ENCODE peak calls at places on chromosomes 11 and 22, in ten cellular contexts. W, B, E, R, X, N, K, S, Z and V are unnamed samples.

GRCh38 chr22:46596032-46596441 is 24.1 kb upstream of the GRAMD4 start:
- DNase-seq in W (peak; percentile 84), B (peak; percentile 89), E (no peak), R (no peak), X (no peak), N (peak; percentile 80), K (peak; percentile 40), S (peak; percentile 74), Z (no peak), V (peak; percentile 67)

GRCh38 chr11:128283445-128283844 is 303.9 kb downstream of the ETS1 start:
- DNase-seq in W (no peak), B (no peak), E (no peak), R (no peak), X (no peak), N (no peak), K (peak; percentile 28), S (no peak), Z (no peak), V (no peak)

GRCh38 chr11:65918211-65919150 is at the start of gene C11orf68:
- DNase-seq in W (no peak), B (no peak), E (peak; percentile 57), R (no peak), X (no peak), N (no peak), K (no peak), S (no peak), Z (no peak), V (no peak)

GRCh38 chr11:126821832-126822231 is 178.7 kb downstream of the KIRREL3 start:
- DNase-seq in W (no peak), B (no peak), E (no peak), R (no peak), X (no peak), N (no peak), K (no peak), S (no peak), Z (no peak), V (no peak)

GRCh38 chr11:57459112-57460016 is 964 bp upstream of the RTN4RL2 start:
- DNase-seq in W (no peak), B (no peak), E (no peak), R (no peak), X (no peak), N (peak; percentile 86), K (no peak), S (no peak), Z (no peak), V (no peak)

GRCh38 chr11:45212566-45213315 is 66.3 kb downstream of the PRDM11 start:
- DNase-seq in W (no peak), B (no peak), E (no peak), R (peak; percentile 25), X (no peak), N (no peak), K (no peak), S (no peak), Z (no peak), V (no peak)

GRCh38 chr11:101618691-101619090 is 34.9 kb upstream of the TRPC6 start:
- DNase-seq in W (no peak), B (no peak), E (peak; percentile 98), R (no peak), X (no peak), N (no peak), K (peak; percentile 70), S (no peak), Z (no peak), V (no peak)

GRCh38 chr11:88406871-88407270 is 69.3 kb upstream of the CTSC start:
- DNase-seq in W (no peak), B (no peak), E (no peak), R (no peak), X (no peak), N (no peak), K (no peak), S (no peak), Z (no peak), V (no peak)

GRCh38 chr22:30266445-30267381 is at the start of gene OSM:
- DNase-seq in W (peak; percentile 57), B (peak; percentile 85), E (no peak), R (no peak), X (no peak), N (peak; percentile 97), K (no peak), S (peak; percentile 73), Z (no peak), V (peak; percentile 66)

GRCh38 chr11:104772806-104773241 is 125.4 kb downstream of the CASP12 start:
- DNase-seq in W (no peak), B (no peak), E (peak; percentile 90), R (no peak), X (no peak), N (no peak), K (peak; percentile 95), S (no peak), Z (no peak), V (no peak)

GRCh38 chr11:128036556-128037093 is 550.7 kb downstream of the ETS1 start:
- DNase-seq in W (no peak), B (no peak), E (no peak), R (no peak), X (no peak), N (no peak), K (peak; percentile 41), S (no peak), Z (no peak), V (no peak)

GRCh38 chr22:38413085-38414008 is 41.7 kb downstream of the KCNJ4 start:
- DNase-seq in W (no peak), B (peak; percentile 65), E (no peak), R (no peak), X (peak; percentile 15), N (peak; percentile 58), K (no peak), S (peak; percentile 54), Z (no peak), V (peak; percentile 53)

GRCh38 chr22:45216133-45217003 is 24.3 kb downstream of the KIAA0930 start:
- DNase-seq in W (no peak), B (no peak), E (no peak), R (no peak), X (no peak), N (peak; percentile 54), K (peak; percentile 29), S (no peak), Z (no peak), V (no peak)

GRCh38 chr11:75406338-75406777 is 7.0 kb downstream of the RPS3 start:
- DNase-seq in W (no peak), B (no peak), E (peak; percentile 31), R (no peak), X (no peak), N (peak; percentile 37), K (peak; percentile 68), S (no peak), Z (no peak), V (no peak)

GRCh38 chr22:36377022-36377631 is 10.6 kb downstream of the MYH9 start:
- DNase-seq in W (no peak), B (no peak), E (no peak), R (no peak), X (no peak), N (no peak), K (no peak), S (no peak), Z (no peak), V (no peak)

GRCh38 chr11:284081-285020 is 4.6 kb upstream of the PGGHG start:
- DNase-seq in W (no peak), B (peak; percentile 60), E (no peak), R (no peak), X (peak; percentile 38), N (peak; percentile 77), K (no peak), S (peak; percentile 15), Z (no peak), V (no peak)

GRCh38 chr11:133553885-133554586 is 21.7 kb upstream of the OPCML start:
- DNase-seq in W (no peak), B (no peak), E (no peak), R (no peak), X (no peak), N (no peak), K (no peak), S (no peak), Z (no peak), V (no peak)

GRCh38 chr11:132734217-132734616 is 798.1 kb downstream of the OPCML start:
- DNase-seq in W (no peak), B (no peak), E (peak; percentile 98), R (no peak), X (no peak), N (no peak), K (peak; percentile 100), S (no peak), Z (no peak), V (no peak)

DNA sequence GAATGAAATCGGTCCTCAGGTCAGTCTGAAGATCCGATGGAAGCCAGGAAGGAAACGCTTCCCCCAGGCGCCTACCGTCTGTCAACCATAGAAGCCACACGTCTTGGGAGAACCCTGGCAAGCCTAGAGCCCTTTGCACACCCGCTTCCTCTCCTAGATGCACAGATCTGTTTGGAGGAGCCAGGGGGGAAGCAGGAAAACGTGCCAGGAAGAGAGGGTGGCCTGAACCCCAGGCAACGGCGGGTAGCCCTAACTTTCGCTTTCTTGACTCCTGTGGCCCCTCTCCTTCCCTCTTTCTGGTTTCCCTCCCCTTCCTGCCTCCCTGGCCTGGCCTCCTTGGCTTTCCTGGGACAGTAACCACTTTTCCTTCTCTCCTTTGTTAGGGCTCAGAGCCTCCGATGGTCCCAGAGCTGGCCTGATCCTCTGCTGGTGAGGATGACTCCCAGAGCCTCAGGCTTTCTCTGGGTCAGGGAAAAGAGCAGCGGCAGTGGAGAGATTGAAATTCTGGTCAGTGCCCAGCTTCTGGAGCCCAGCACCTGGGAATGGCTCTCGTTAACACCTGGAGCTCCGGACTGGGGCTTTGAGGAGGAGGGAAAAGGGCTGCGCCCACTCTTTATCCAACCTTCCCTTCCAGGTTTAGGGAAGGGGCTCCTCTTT is 2.1 kb downstream of the FXYD6 start:
- DNase-seq in W (no peak), B (no peak), E (no peak), R (no peak), X (no peak), N (no peak), K (no peak), S (no peak), Z (no peak), V (no peak)
- H3K27me3 ChIP-seq in W (no peaks in the 10 kb centered on the region), B (peaks cover 59% of the 10 kb centered on the region), E (peaks cover 22% of the 10 kb centered on the region), R (no peaks in the 10 kb centered on the region), X (peaks cover 12% of the 10 kb centered on the region), N (peaks cover 77% of the 10 kb centered on the region), K (peaks cover 34% of the 10 kb centered on the region), S (no peaks in the 10 kb centered on the region), Z (no peaks in the 10 kb centered on the region), V (peaks cover 55% of the 10 kb centered on the region)

GRCh38 chr11:12091957-12092558 is 18.3 kb upstream of the MICAL2 start:
- DNase-seq in W (no peak), B (peak; percentile 1), E (no peak), R (no peak), X (no peak), N (no peak), K (no peak), S (no peak), Z (no peak), V (no peak)
- TF ChIP-seq CTCF in W (no peak), B (peak; percentile 44), E (no peak), R (no peak), X (no peak), N (no peak), K (peak; percentile 6), S (no peak), Z (peak; percentile 52), V (peak; percentile 38)

GRCh38 chr11:73645570-73645969 is 811 bp upstream of the PLEKHB1 start:
- DNase-seq in W (no peak), B (no peak), E (no peak), R (no peak), X (no peak), N (no peak), K (no peak), S (no peak), Z (no peak), V (no peak)
- H3K4me1 ChIP-seq in W (peaks cover 9% of the 10 kb centered on the region), B (peaks cover 11% of the 10 kb centered on the region), E (peaks cover 7% of the 10 kb centered on the region), R (peaks cover 2% of the 10 kb centered on the region), X (peaks cover 10% of the 10 kb centered on the region), N (peaks cover 33% of the 10 kb centered on the region), K (no peaks in the 10 kb centered on the region), S (no peaks in the 10 kb centered on the region), Z (no peaks in the 10 kb centered on the region), V (peaks cover 18% of the 10 kb centered on the region)

GRCh38 chr11:111726301-111726713 is 39.9 kb downstream of the PPP2R1B start:
- DNase-seq in W (no peak), B (no peak), E (no peak), R (no peak), X (no peak), N (no peak), K (no peak), S (no peak), Z (no peak), V (no peak)
- H3K27me3 ChIP-seq in W (no peaks in the 10 kb centered on the region), B (no peaks in the 10 kb centered on the region), E (no peaks in the 10 kb centered on the region), R (no peaks in the 10 kb centered on the region), X (no peaks in the 10 kb centered on the region), N (no peaks in the 10 kb centered on the region), K (no peaks in the 10 kb centered on the region), S (no peaks in the 10 kb centered on the region), Z (no peaks in the 10 kb centered on the region), V (no peaks in the 10 kb centered on the region)